ENCODE peak calls at places on chromosomes 2 and 18, in five cellular contexts. I is activated CD8-positive, alpha-beta T cell treated with anti-CD3 and anti-CD28 coated beads for 36 hours; A is GM13977; Y is NCI-H774; E is kidney. U is an unnamed sample.

GRCh38 chr2:111191877-111192276 is 71.2 kb downstream of the BCL2L11 start:
- DNase-seq in I (no peak), E (no peak), Y (no peak), A (no peak), U (no peak)

GRCh38 chr18:34158881-34159690 is 65.6 kb downstream of the NOL4 start:
- DNase-seq in I (peak; percentile 1), Y (peak; percentile 89), A (peak; percentile 11), E (peak; percentile 74), U (peak; percentile 99)

GRCh38 chr18:31454066-31454708 is 6.6 kb downstream of the DSG3 start:
- DNase-seq in E (no peak), I (no peak), A (no peak), Y (no peak), U (no peak)

GRCh38 chr2:12715878-12716249 is 872 bp upstream of the TRIB2 start:
- DNase-seq in I (peak; percentile 82), E (peak; percentile 93), A (peak; percentile 72), Y (peak; percentile 72), U (peak; percentile 81)

GRCh38 chr2:32495139-32495538 is 132.7 kb upstream of the TTC27 start:
- DNase-seq in I (no peak), E (no peak), Y (no peak), A (no peak), U (no peak)

GRCh38 chr2:23414876-23415275 is 29.9 kb downstream of the KLHL29 start:
- DNase-seq in Y (no peak), I (no peak), E (no peak), A (no peak), U (no peak)

GRCh38 chr2:238121511-238122286 is 16.8 kb upstream of the KLHL30 start:
- DNase-seq in Y (no peak), I (no peak), A (no peak), E (peak; percentile 51), U (no peak)

GRCh38 chr18:10247402-10248117 is 206.9 kb upstream of the APCDD1 start:
- DNase-seq in A (no peak), Y (no peak), E (no peak), I (no peak), U (no peak)

GRCh38 chr2:150169230-150169629 is 318.2 kb downstream of the RND3 start:
- DNase-seq in I (no peak), E (no peak), A (no peak), Y (no peak), U (no peak)

GRCh38 chr18:32470713-32471633 is at the start of gene GAREM1:
- DNase-seq in E (peak; percentile 99), Y (peak; percentile 97), A (peak; percentile 96), I (peak; percentile 79), U (peak; percentile 95)

GRCh38 chr2:177265386-177265690 is 811 bp upstream of the NFE2L2 start:
- DNase-seq in I (peak; percentile 60), E (no peak), A (peak; percentile 40), Y (no peak), U (peak; percentile 42)

GRCh38 chr2:186558512-186559276 is 31.2 kb upstream of the ITGAV start:
- DNase-seq in E (no peak), Y (no peak), I (no peak), A (no peak), U (no peak)

GRCh38 chr2:152200101-152200500 is 24.5 kb upstream of the STAM2 start:
- DNase-seq in I (no peak), Y (no peak), A (no peak), E (no peak), U (no peak)

GRCh38 chr2:33216508-33217182 is 259.8 kb upstream of the RASGRP3 start:
- DNase-seq in A (no peak), E (peak; percentile 60), Y (no peak), I (no peak), U (no peak)

GRCh38 chr2:236209535-236209934 is 41.3 kb upstream of the GBX2 start:
- DNase-seq in Y (no peak), I (no peak), E (no peak), A (no peak), U (no peak)

GRCh38 chr2:48147719-48148118 is 241.4 kb upstream of the FBXO11 start:
- DNase-seq in E (no peak), A (no peak), I (no peak), Y (no peak), U (no peak)

GRCh38 chr18:48139427-48140347 is 209.2 kb upstream of the SMAD2 start:
- DNase-seq in A (no peak), E (peak; percentile 94), Y (peak; percentile 71), I (no peak), U (peak; percentile 88)

U was measured in NCI-H2081.